ENCODE peak calls at places on chromosomes 6 and 20, in six cellular contexts. Y is heart right ventricle; I is non-pigmented ciliary epithelial cell; A is kidney tubule cell; L is CD8-positive, alpha-beta memory T cell; R is LHCN-M2. T is an unnamed sample.

GRCh38 chr20:5557123-5557522 is 193.1 kb upstream of the SHLD1 start:
- DNase-seq in Y (peak; percentile 23), I (peak; percentile 10), A (peak; percentile 52), L (peak; percentile 23), R (peak; percentile 29), T (peak; percentile 31)

GRCh38 chr6:135990855-135991464 is 139.5 kb downstream of the PDE7B start:
- DNase-seq in Y (no peak), I (no peak), A (no peak), L (no peak), R (no peak), T (no peak)

GRCh38 chr20:2751347-2751867 is 49.0 kb downstream of the CPXM1 start:
- DNase-seq in Y (no peak), I (no peak), A (no peak), L (no peak), R (no peak), T (no peak)

GRCh38 chr6:115545410-115545986 is 515.2 kb downstream of the FRK start:
- DNase-seq in Y (peak; percentile 16), I (no peak), A (no peak), L (no peak), R (no peak), T (peak; percentile 40)

GRCh38 chr6:21750479-21751018 is 157.0 kb downstream of the SOX4 start:
- DNase-seq in Y (no peak), I (no peak), A (no peak), L (no peak), R (no peak), T (no peak)

GRCh38 chr6:130326496-130326895 is 39.3 kb upstream of the TMEM200A start:
- DNase-seq in Y (no peak), I (no peak), A (no peak), L (no peak), R (no peak), T (no peak)

GRCh38 chr6:15023448-15023847 is 222.4 kb upstream of the JARID2 start:
- DNase-seq in Y (no peak), I (no peak), A (no peak), L (peak; percentile 7), R (no peak), T (no peak)

GRCh38 chr20:58713801-58714339 is 21.3 kb downstream of the NPEPL1 start:
- DNase-seq in Y (no peak), I (no peak), A (no peak), L (no peak), R (no peak), T (no peak)

GRCh38 chr6:75936682-75937081 is 135.8 kb downstream of the IMPG1 start:
- DNase-seq in Y (no peak), I (no peak), A (no peak), L (no peak), R (no peak), T (no peak)

GRCh38 chr20:20711413-20711812 is 1.0 kb downstream of the RALGAPA2 start:
- DNase-seq in Y (no peak), I (no peak), A (peak; percentile 21), L (peak; percentile 20), R (no peak), T (no peak)

GRCh38 chr6:3251462-3252314 is 7.1 kb upstream of the PSMG4 start:
- DNase-seq in Y (peak; percentile 85), I (no peak), A (peak; percentile 79), L (peak; percentile 72), R (peak; percentile 73), T (peak; percentile 88)

GRCh38 chr6:109834595-109835437 is 143.3 kb upstream of the GPR6 start:
- DNase-seq in Y (no peak), I (no peak), A (no peak), L (no peak), R (no peak), T (no peak)

GRCh38 chr20:44471481-44471882 is 4.2 kb upstream of the TTPAL start:
- DNase-seq in Y (no peak), I (no peak), A (peak; percentile 34), L (no peak), R (peak; percentile 79), T (no peak)

GRCh38 chr20:57231161-57231560 is 35.3 kb downstream of the BMP7 start:
- DNase-seq in Y (no peak), I (no peak), A (no peak), L (no peak), R (no peak), T (no peak)

GRCh38 chr6:129131282-129131681 is 248.3 kb downstream of the LAMA2 start:
- DNase-seq in Y (no peak), I (no peak), A (no peak), L (no peak), R (peak; percentile 82), T (no peak)

GRCh38 chr20:22449115-22449973 is 135.0 kb downstream of the FOXA2 start:
- DNase-seq in Y (no peak), I (no peak), A (peak; percentile 84), L (no peak), R (no peak), T (no peak)

GRCh38 chr20:48536206-48536605 is 291.6 kb downstream of the PREX1 start:
- DNase-seq in Y (no peak), I (no peak), A (no peak), L (no peak), R (no peak), T (no peak)

GRCh38 chr20:47220161-47220582 is 136.3 kb downstream of the ZMYND8 start:
- DNase-seq in Y (peak; percentile 26), I (no peak), A (peak; percentile 29), L (peak; percentile 15), R (peak; percentile 43), T (peak; percentile 49)

GRCh38 chr6:54130179-54130578 is 18.9 kb downstream of the MLIP start:
- DNase-seq in Y (no peak), I (no peak), A (no peak), L (no peak), R (no peak), T (no peak)